ENCODE peak calls at places on chromosomes 4 and X, in five cellular contexts. B is iris pigment epithelial cell, S is amniotic stem cell, O is retinal pigment epithelial cell, P is foreskin fibroblast. D is an unnamed sample.

GRCh38 chr4:149914521-149915115 is 99.0 kb upstream of the IQCM start:
- DNase-seq in B (peak), S (peak), O (peak), P (peak), D (peak)

GRCh38 chr4:183097251-183098079 is 1.6 kb upstream of the WWC2 start:
- DNase-seq in B (peak), S (no peak), O (no peak), P (no peak), D (peak)

GRCh38 chr4:185265942-185266341 is 56.5 kb downstream of the SNX25 start:
- DNase-seq in B (peak), S (no peak), O (no peak), P (peak), D (no peak)

GRCh38 chrX:144840616-144841015 is 406.7 kb upstream of the SPANXN1 start:
- DNase-seq in B (peak), S (no peak), O (no peak), P (no peak), D (no peak)

GRCh38 chr4:76251448-76252270 is at the start of gene FAM47E:
- DNase-seq in B (peak), S (peak), O (peak), P (peak), D (peak)

GRCh38 chrX:46040001-46040400 is 505.2 kb downstream of the ZNF674 start:
- DNase-seq in B (no peak), S (no peak), O (no peak), P (no peak), D (no peak)

GRCh38 chr4:3302164-3302785 is 9.5 kb downstream of the RGS12 start:
- DNase-seq in B (no peak), S (no peak), O (no peak), P (no peak), D (peak)

GRCh38 chr4:47913328-47913727 is 1.1 kb downstream of the NFXL1 start:
- DNase-seq in B (peak), S (no peak), O (no peak), P (no peak), D (no peak)

GRCh38 chrX:154096140-154097002 is 1.1 kb downstream of the MECP2 start:
- DNase-seq in B (peak), S (no peak), O (no peak), P (no peak), D (no peak)

GRCh38 chrX:6917666-6918065 is 229.8 kb upstream of the STS start:
- DNase-seq in B (no peak), S (no peak), O (no peak), P (no peak), D (no peak)

GRCh38 chr4:143587703-143588102 is 74.2 kb downstream of the SMARCA5 start:
- DNase-seq in B (no peak), S (no peak), O (peak), P (no peak), D (no peak)

GRCh38 chr4:71833175-71833900 is 49.5 kb upstream of the GC start:
- DNase-seq in B (no peak), S (no peak), O (no peak), P (no peak), D (no peak)

GRCh38 chrX:154409222-154409871 is at the start of gene DNASE1L1:
- DNase-seq in B (peak), S (peak), O (peak), P (peak), D (peak)

GRCh38 chr4:183940807-183941310 is 35.8 kb downstream of the STOX2 start:
- DNase-seq in B (no peak), S (no peak), O (no peak), P (no peak), D (no peak)

GRCh38 chr4:136687118-136687517 is 845.2 kb downstream of the PCDH18 start:
- DNase-seq in B (peak), S (no peak), O (no peak), P (no peak), D (no peak)

D was measured in H7.